ENCODE peak calls at places on chromosomes 1 and 21, in seven cellular contexts. P is bronchial epithelial cell, R is dorsolateral prefrontal cortex, M is AG08395, E is ELR, Z is A549, O is prostate gland. L is an unnamed sample.

GRCh38 chr1:36652011-36652410 is 169.3 kb upstream of the CSF3R start:
- DNase-seq in P (no peak), R (no peak), M (no peak), E (no peak), Z (no peak), O (no peak), L (peak)

GRCh38 chr1:214352838-214353237 is 71.9 kb downstream of the SMYD2 start:
- DNase-seq in P (no peak), R (no peak), M (no peak), E (peak), Z (no peak), O (no peak), L (no peak)

GRCh38 chr1:70934197-70934961 is 113.2 kb downstream of the PTGER3 start:
- DNase-seq in P (no peak), R (no peak), M (no peak), E (no peak), Z (no peak), O (no peak), L (no peak)

GRCh38 chr21:38823737-38824123 is 18.0 kb downstream of the ETS2 start:
- DNase-seq in P (no peak), R (no peak), M (no peak), E (no peak), Z (no peak), O (no peak), L (no peak)

GRCh38 chr1:196659471-196659870 is 7.6 kb downstream of the CFH start:
- DNase-seq in P (no peak), R (no peak), M (no peak), E (no peak), Z (no peak), O (no peak), L (no peak)

GRCh38 chr1:64941466-64942117 is 24.8 kb downstream of the JAK1 start:
- DNase-seq in P (no peak), R (no peak), M (no peak), E (no peak), Z (no peak), O (no peak), L (no peak)

GRCh38 chr1:234572966-234573365 is 37.0 kb downstream of the IRF2BP2 start:
- DNase-seq in P (no peak), R (no peak), M (no peak), E (no peak), Z (no peak), O (no peak), L (no peak)

GRCh38 chr1:212956231-212956630 is 5.9 kb downstream of the VASH2 start:
- DNase-seq in P (no peak), R (no peak), M (no peak), E (no peak), Z (no peak), O (no peak), L (no peak)

GRCh38 chr1:100499412-100499811 is 38.5 kb upstream of the GPR88 start:
- DNase-seq in P (no peak), R (no peak), M (no peak), E (no peak), Z (no peak), O (no peak), L (no peak)

GRCh38 chr21:43318841-43319781 is 107.8 kb downstream of the SIK1 start:
- DNase-seq in P (peak), R (no peak), M (peak), E (peak), Z (no peak), O (no peak), L (no peak)

GRCh38 chr1:166485620-166486019 is 318.8 kb upstream of the FAM78B start:
- DNase-seq in P (peak), R (no peak), M (peak), E (peak), Z (no peak), O (no peak), L (no peak)

GRCh38 chr1:158999301-159000069 is 10.2 kb upstream of the IFI16 start:
- DNase-seq in P (peak), R (peak), M (peak), E (peak), Z (no peak), O (peak), L (peak)

GRCh38 chr1:118077331-118078055 is 107.5 kb downstream of the SPAG17 start:
- DNase-seq in P (peak), R (no peak), M (peak), E (peak), Z (peak), O (no peak), L (no peak)

GRCh38 chr1:11800756-11801433 is 4.9 kb downstream of the MTHFR start:
- DNase-seq in P (no peak), R (no peak), M (no peak), E (no peak), Z (no peak), O (no peak), L (peak)

GRCh38 chr1:178397678-178398077 is 99.1 kb downstream of the CLEC20A start:
- DNase-seq in P (peak), R (no peak), M (no peak), E (peak), Z (no peak), O (no peak), L (no peak)

GRCh38 chr1:183870351-183871077 is 65.6 kb downstream of the RGL1 start:
- DNase-seq in P (peak), R (no peak), M (peak), E (peak), Z (no peak), O (no peak), L (peak)

GRCh38 chr1:192545781-192546521 is 29.6 kb upstream of the RGS1 start:
- DNase-seq in P (no peak), R (no peak), M (no peak), E (peak), Z (peak), O (no peak), L (no peak)

GRCh38 chr1:117077267-117077666 is 17.1 kb downstream of the TTF2 start:
- DNase-seq in P (peak), R (no peak), M (peak), E (peak), Z (no peak), O (no peak), L (no peak)

GRCh38 chr21:32298148-32298559 is 501 bp upstream of the MRAP start:
- DNase-seq in P (no peak), R (no peak), M (peak), E (no peak), Z (no peak), O (no peak), L (peak)

GRCh38 chr1:209249280-209249670 is 334.2 kb upstream of the CAMK1G start:
- DNase-seq in P (no peak), R (no peak), M (no peak), E (no peak), Z (no peak), O (no peak), L (no peak)

GRCh38 chr1:201119206-201119814 is 7.1 kb upstream of the CACNA1S start:
- DNase-seq in P (peak), R (no peak), M (peak), E (peak), Z (peak), O (no peak), L (no peak)

GRCh38 chr1:13761883-13762282 is 61.9 kb downstream of the PRDM2 start:
- DNase-seq in P (no peak), R (no peak), M (no peak), E (no peak), Z (no peak), O (no peak), L (no peak)

GRCh38 chr1:21200767-21201166 is 24.1 kb upstream of the EIF4G3 start:
- DNase-seq in P (peak), R (no peak), M (no peak), E (peak), Z (no peak), O (no peak), L (peak)

GRCh38 chr1:246454655-246455054 is 52.4 kb downstream of the SMYD3 start:
- DNase-seq in P (no peak), R (no peak), M (no peak), E (no peak), Z (no peak), O (no peak), L (no peak)

GRCh38 chr1:177278626-177279390 is 108.0 kb downstream of the BRINP2 start:
- DNase-seq in P (peak), R (no peak), M (no peak), E (peak), Z (no peak), O (no peak), L (peak)

GRCh38 chr1:74328851-74329250 is 93.7 kb downstream of the TNNI3K start:
- DNase-seq in P (no peak), R (no peak), M (no peak), E (no peak), Z (no peak), O (no peak), L (no peak)

GRCh38 chr21:34692458-34693020 is 23.7 kb downstream of the CLIC6 start:
- DNase-seq in P (no peak), R (no peak), M (no peak), E (no peak), Z (no peak), O (no peak), L (no peak)

GRCh38 chr1:171434717-171435346 is 50.5 kb upstream of the PRRC2C start:
- DNase-seq in P (peak), R (no peak), M (peak), E (peak), Z (peak), O (no peak), L (no peak)